ENCODE peak calls at places on chromosomes 4 and X, in four cellular contexts. J, M, P and C are unnamed samples.

GRCh38 chrX:78168065-78168464 is 28.6 kb upstream of the TAF9B start:
- DNase-seq in P (no peak), J (no peak), M (no peak), C (no peak)

GRCh38 chr4:62193726-62194125 is 993.6 kb downstream of the ADGRL3 start:
- DNase-seq in M (no peak), J (no peak), P (no peak), C (no peak)

GRCh38 chr4:10078481-10079233 is 37.9 kb downstream of the WDR1 start:
- DNase-seq in P (no peak), J (no peak), M (no peak), C (no peak)

GRCh38 chr4:13750594-13750993 is 123.1 kb upstream of the BOD1L1 start:
- DNase-seq in J (no peak), P (no peak), M (no peak), C (no peak)

GRCh38 chr4:67234296-67234695 is 311.0 kb downstream of the CENPC start:
- DNase-seq in P (no peak), J (no peak), M (no peak), C (no peak)

GRCh38 chrX:65536291-65536690 is 1.7 kb upstream of the LAS1L start:
- DNase-seq in P (no peak), J (no peak), M (no peak), C (no peak)

GRCh38 chrX:102345916-102346315 is 93.9 kb downstream of the NXF2B start:
- DNase-seq in J (peak), M (no peak), P (peak), C (peak)

GRCh38 chr4:89257376-89257775 is 50.2 kb downstream of the GPRIN3 start:
- DNase-seq in M (no peak), P (no peak), J (no peak), C (no peak)

GRCh38 chrX:151488677-151489076 is 74.8 kb upstream of the PASD1 start:
- DNase-seq in P (peak), J (peak), M (no peak), C (no peak)

GRCh38 chr4:158314756-158315487 is 104.6 kb downstream of the TMEM144 start:
- DNase-seq in J (peak), M (no peak), P (no peak), C (peak)

GRCh38 chr4:38237139-38237538 is 276.9 kb downstream of the PTTG2 start:
- DNase-seq in J (no peak), P (no peak), M (no peak), C (peak)

GRCh38 chrX:39337461-39337860 is 536.2 kb downstream of the MID1IP1 start:
- DNase-seq in J (no peak), M (no peak), P (no peak), C (no peak)

GRCh38 chr4:2092653-2093000 is 33.5 kb downstream of the NAT8L start:
- DNase-seq in J (no peak), P (no peak), M (no peak), C (no peak)

GRCh38 chr4:138595171-138595570 is 353.0 kb upstream of the SLC7A11 start:
- DNase-seq in P (no peak), J (no peak), M (no peak), C (no peak)

GRCh38 chr4:31662951-31663350 is 942.8 kb downstream of the PCDH7 start:
- DNase-seq in M (no peak), P (no peak), J (no peak), C (no peak)

GRCh38 chr4:74202062-74202586 is 44.2 kb downstream of the MTHFD2L start:
- DNase-seq in J (peak), P (no peak), M (no peak), C (peak)

GRCh38 chr4:17166954-17167353 is 268.5 kb upstream of the LDB2 start:
- DNase-seq in M (no peak), P (no peak), J (no peak), C (no peak)

GRCh38 chr4:153234923-153235322 is 30.7 kb downstream of the TRIM2 start:
- DNase-seq in P (no peak), M (no peak), J (no peak), C (peak)

GRCh38 chrX:136176399-136176825 is 29.1 kb downstream of the FHL1 start:
- DNase-seq in M (no peak), J (peak), P (no peak), C (peak)

GRCh38 chrX:54633641-54634040 is 103.6 kb downstream of the GNL3L start:
- DNase-seq in M (no peak), J (no peak), P (no peak), C (peak)

GRCh38 chr4:153643406-153644016 is 40.6 kb upstream of the TLR2 start:
- DNase-seq in P (peak), M (peak), J (peak), C (peak)

GRCh38 chr4:87896020-87896621 is 63.4 kb downstream of the MEPE start:
- DNase-seq in J (peak), M (no peak), P (no peak), C (peak)

GRCh38 chr4:151484396-151485102 is 75.6 kb downstream of the FHIP1A start:
- DNase-seq in P (no peak), J (peak), M (no peak), C (peak)

GRCh38 chrX:135295238-135295943 is 13.9 kb upstream of the ETDC start:
- DNase-seq in J (no peak), P (no peak), M (peak), C (peak)

GRCh38 chr4:186699298-186699697 is 24.4 kb downstream of the FAT1 start:
- DNase-seq in M (no peak), J (no peak), P (no peak), C (peak)

GRCh38 chr4:77852892-77853495 is 9.6 kb upstream of the MRPL1 start:
- DNase-seq in P (no peak), J (no peak), M (peak), C (no peak)

GRCh38 chr4:185801471-185801870 is 10.5 kb downstream of the SORBS2 start:
- DNase-seq in P (no peak), J (no peak), M (no peak), C (peak)

GRCh38 chr4:121799208-121799823 is 1.8 kb upstream of the EXOSC9 start:
- DNase-seq in M (no peak), J (no peak), P (no peak), C (no peak)
- TF ChIP-seq ELK1 in M (no peak), J (no peak), P (no peak), C (no peak)

DNA sequence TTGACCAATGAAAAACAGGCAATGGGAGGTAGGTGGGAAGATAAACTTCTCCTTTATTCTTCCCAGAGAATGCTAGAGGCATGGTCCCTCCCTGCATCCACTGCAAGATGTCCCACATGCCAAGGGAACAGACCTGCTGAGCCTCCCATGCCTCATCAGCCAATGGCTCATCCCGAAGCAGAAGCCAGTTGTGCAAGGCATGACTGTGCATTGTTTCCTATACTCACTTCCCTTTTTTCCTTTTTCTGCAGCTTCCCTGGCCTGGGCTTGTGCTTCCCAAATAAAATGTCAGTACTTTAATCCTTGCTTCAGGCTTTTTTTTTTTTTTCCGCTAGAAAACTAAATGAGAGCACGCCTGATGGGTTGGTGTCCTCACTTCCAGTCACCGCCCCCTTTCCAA is 239.1 kb upstream of the JADE1 start:
- DNase-seq in M (no peak), P (peak), J (peak), C (peak)
- TF ChIP-seq ELK1 in M (no peak), P (no peak), J (no peak), C (no peak)

GRCh38 chr4:136748165-136748564 is 784.1 kb downstream of the PCDH18 start:
- DNase-seq in J (no peak), P (no peak), M (no peak), C (no peak)

GRCh38 chr4:136751530-136751929 is 780.8 kb downstream of the PCDH18 start:
- DNase-seq in J (no peak), M (no peak), P (no peak), C (peak)

GRCh38 chr4:136750898-136751297 is 781.4 kb downstream of the PCDH18 start:
- DNase-seq in M (no peak), J (peak), P (no peak), C (peak)

GRCh38 chr4:136748777-136749176 is 783.5 kb downstream of the PCDH18 start:
- DNase-seq in P (no peak), J (no peak), M (no peak), C (peak)

DNA sequence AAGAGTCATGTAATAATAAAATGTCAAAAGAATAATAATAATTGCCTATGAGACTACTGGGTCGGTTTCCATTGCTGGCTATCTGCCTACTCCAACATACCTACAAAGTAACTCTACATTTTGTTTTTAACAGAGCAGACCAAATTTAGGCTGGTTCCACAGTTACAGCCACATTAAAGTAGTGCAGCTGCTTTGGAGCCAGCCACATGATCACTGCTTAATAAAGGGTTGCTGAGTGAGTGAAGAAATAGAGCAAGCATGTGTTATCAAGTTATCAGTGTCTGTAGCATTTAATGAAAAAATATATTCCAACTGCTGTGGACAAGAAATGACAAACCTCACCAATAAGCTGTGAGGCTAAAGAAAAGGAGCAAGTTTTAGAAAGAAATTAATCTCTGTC is 782.3 kb downstream of the PCDH18 start:
- DNase-seq in J (no peak), P (no peak), M (no peak), C (no peak)
- TF ChIP-seq ELK1 in J (no peak), P (no peak), M (no peak), C (no peak)

GRCh38 chr4:143183513-143184216 is 1.1 kb upstream of the USP38 start:
- DNase-seq in M (no peak), J (no peak), P (no peak), C (no peak)
- TF ChIP-seq ELK1 in M (no peak), J (no peak), P (no peak), C (no peak)

DNA sequence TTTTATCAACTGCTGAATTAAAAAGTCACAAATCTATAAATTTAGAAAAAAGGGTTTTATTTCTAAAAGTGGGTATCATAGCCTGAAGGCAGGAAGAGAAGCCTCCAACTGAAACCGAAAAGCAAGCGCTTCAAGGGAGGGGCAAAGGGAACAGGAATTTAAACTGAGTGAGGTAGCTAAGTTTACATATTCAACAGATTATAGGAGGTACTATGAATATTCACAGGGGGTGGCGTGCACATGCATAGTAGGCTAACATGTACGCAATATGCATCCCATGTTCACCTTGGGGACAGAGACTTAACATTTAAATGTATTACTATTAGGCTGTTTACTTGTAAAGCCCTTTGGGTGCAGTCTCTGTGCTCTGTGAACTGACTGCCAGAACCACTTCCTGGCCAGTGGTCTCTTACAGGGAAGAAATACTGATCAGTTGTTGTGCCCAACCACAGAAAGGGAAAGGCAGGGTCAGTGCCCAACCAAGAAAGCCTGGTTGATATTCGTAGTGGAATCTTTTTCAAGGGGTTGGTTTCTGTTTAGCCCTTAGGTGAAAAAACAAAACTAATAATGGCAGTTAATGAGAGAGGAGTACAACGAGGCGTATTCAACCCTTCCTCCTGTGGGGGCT is 168.7 kb upstream of the GALNTL6 start:
- DNase-seq in J (no peak), M (peak), P (no peak), C (no peak)
- TF ChIP-seq ELK1 in J (no peak), M (no peak), P (no peak), C (no peak)

DNA sequence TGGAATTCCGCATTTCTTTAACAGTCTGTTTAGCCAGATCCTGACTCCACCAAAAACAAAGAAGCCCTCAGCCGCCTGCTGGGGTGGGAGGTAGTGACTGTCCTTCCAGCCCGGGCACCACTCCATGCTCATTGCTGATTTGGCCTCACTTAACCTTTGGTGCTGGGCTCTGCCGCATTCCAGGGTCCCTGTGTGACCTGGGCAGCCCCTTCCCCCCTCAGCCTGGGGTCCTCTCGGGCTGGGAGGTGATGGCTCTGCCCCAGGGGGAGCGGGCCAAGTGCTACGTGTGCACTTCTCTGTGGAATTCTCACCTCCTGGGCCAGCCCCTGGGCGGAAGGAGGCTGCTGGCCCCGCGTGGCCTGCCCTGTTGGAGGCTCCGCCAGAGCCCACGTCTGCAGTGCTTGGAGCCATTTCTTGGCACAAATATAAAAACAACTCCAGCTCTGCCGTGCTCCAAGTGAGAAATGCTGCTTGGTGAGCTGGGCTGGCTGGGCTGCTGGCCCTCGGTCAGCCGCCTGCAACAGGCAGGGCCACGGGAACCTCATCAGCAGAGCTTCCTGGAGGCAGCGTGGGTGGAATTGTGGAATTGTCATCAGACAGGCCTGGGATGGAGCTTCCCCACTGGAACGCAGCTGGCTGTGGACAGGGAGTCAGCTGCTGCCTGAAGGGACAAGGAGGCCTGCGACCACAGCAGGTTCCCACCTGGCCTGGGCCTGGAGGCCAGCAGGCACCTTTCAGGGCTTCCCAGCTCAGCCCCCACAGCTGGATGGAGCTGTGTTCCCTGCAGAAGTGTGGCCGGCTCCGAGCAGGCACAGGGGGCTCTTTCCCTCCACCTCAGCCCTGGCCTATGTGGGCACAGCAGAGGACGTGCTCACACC is 66.0 kb downstream of the TRMT44 start:
- DNase-seq in P (no peak), M (no peak), J (no peak), C (peak)
- TF ChIP-seq ELK1 in P (no peak), M (no peak), J (no peak), C (no peak)

DNA sequence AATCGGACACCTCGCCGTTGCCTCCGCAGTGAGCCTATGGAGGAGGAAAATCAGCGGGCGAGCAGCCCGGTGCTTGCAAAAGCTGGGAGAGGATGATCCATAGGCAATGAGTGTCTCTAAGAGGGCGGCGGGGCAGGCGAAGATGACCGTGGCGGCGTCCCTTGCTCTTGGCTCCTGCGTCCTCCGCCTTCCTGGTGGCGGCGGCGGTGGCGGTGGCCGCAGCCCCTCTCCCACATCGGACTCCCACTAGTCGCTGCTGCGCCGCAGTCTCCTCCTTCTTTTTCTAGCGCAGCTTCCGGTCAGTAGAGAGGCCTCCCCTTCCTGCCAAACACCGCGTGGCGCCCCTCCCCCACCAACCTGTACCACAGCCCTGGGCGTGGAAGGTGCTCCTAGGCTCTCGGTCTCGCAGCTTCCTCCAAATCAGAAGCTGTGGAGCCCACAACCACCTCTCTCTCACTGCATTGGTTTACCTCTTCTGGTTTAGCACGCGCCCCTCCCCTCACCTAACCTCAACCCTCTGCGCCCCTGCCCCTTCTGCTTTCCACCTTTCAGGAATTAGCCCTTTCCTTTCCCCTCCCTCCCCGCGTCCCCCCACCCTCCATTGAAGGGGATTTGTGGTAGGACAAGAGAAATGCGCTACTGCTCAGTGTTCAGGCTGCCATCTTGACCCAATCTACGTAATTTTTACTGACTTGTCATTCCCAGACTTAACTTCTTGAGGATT is at the start of gene SPIN3:
- DNase-seq in J (peak), M (peak), P (peak), C (peak)
- TF ChIP-seq ELK1 in J (no peak), M (peak), P (no peak), C (no peak)

DNA sequence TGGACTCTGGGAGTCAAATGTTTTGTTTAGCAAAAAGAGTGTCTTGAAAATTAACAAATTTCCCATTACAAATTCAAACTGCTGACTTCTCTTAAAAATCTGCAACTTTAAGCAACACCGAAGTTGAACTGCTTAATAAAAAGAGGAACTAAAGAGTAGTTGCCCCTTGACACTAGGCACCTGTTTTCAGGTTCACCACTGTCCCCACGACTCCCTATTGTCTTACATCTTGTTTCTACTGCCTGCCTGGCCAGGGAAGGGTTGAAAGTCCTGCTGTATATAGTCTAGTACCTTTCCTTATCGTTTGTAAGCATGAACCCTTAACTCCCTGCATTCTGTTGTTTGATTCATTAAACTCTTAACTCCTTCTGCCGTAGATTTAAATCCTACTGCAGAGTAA is 173.8 kb downstream of the SCFD2 start:
- DNase-seq in M (no peak), J (no peak), P (no peak), C (no peak)
- TF ChIP-seq ELK1 in M (no peak), J (no peak), P (no peak), C (no peak)